ENCODE peak calls at places on chromosome 22, in seven cellular contexts. One of them, this sample, is unnamed.

GRCh38 chr22:42167066-42167465 is 36.5 kb upstream of the CYP2D6 start:
- DNase-seq in cardiac fibroblast: no peak
- DNase-seq in ELR: no peak
- DNase-seq in left lobe of liver: no peak
- DNase-seq in fibroblast of the conjunctiva: no peak
- DNase-seq in hypothalamus: no peak
- DNase-seq in astrocyte of the spinal cord: no peak
- DNase-seq in this sample: no peak

GRCh38 chr22:25369133-25369532 is 149.7 kb downstream of the CRYBB2 start:
- DNase-seq in astrocyte of the spinal cord: no peak
- DNase-seq in fibroblast of the conjunctiva: no peak
- DNase-seq in hypothalamus: no peak
- DNase-seq in left lobe of liver: no peak
- DNase-seq in cardiac fibroblast: no peak
- DNase-seq in ELR: no peak
- DNase-seq in this sample: no peak

GRCh38 chr22:23553922-23554870 is 25.9 kb downstream of the IGLL1 start:
- DNase-seq in left lobe of liver: peak; percentile 21
- DNase-seq in hypothalamus: no peak
- DNase-seq in cardiac fibroblast: no peak
- DNase-seq in astrocyte of the spinal cord: no peak
- DNase-seq in ELR: no peak
- DNase-seq in fibroblast of the conjunctiva: no peak
- DNase-seq in this sample: no peak

GRCh38 chr22:44005524-44005923 is 18.6 kb upstream of the PARVB start:
- DNase-seq in fibroblast of the conjunctiva: no peak
- DNase-seq in left lobe of liver: no peak
- DNase-seq in ELR: no peak
- DNase-seq in astrocyte of the spinal cord: no peak
- DNase-seq in hypothalamus: no peak
- DNase-seq in cardiac fibroblast: no peak
- DNase-seq in this sample: no peak

GRCh38 chr22:27804683-27805297 is 3.2 kb upstream of the MN1 start:
- DNase-seq in cardiac fibroblast: peak; percentile 82
- DNase-seq in left lobe of liver: peak; percentile 66
- DNase-seq in fibroblast of the conjunctiva: no peak
- DNase-seq in ELR: peak; percentile 75
- DNase-seq in astrocyte of the spinal cord: peak; percentile 65
- DNase-seq in hypothalamus: peak; percentile 34
- DNase-seq in this sample: no peak

GRCh38 chr22:36465232-36466021 is 16.0 kb downstream of the TXN2 start:
- DNase-seq in hypothalamus: no peak
- DNase-seq in astrocyte of the spinal cord: peak; percentile 93
- DNase-seq in left lobe of liver: peak; percentile 92
- DNase-seq in cardiac fibroblast: peak; percentile 72
- DNase-seq in ELR: peak; percentile 96
- DNase-seq in fibroblast of the conjunctiva: peak; percentile 65
- DNase-seq in this sample: peak; percentile 61

GRCh38 chr22:26690654-26691376 is 33.4 kb downstream of the MIAT start:
- DNase-seq in fibroblast of the conjunctiva: no peak
- DNase-seq in astrocyte of the spinal cord: no peak
- DNase-seq in cardiac fibroblast: no peak
- DNase-seq in hypothalamus: no peak
- DNase-seq in left lobe of liver: no peak
- DNase-seq in ELR: no peak
- DNase-seq in this sample: no peak

GRCh38 chr22:37713761-37714160 is 16.9 kb downstream of the TRIOBP start:
- DNase-seq in fibroblast of the conjunctiva: no peak
- DNase-seq in left lobe of liver: no peak
- DNase-seq in ELR: no peak
- DNase-seq in hypothalamus: no peak
- DNase-seq in cardiac fibroblast: no peak
- DNase-seq in astrocyte of the spinal cord: no peak
- DNase-seq in this sample: no peak

GRCh38 chr22:42074153-42074750 is at the start of gene PHETA2:
- DNase-seq in ELR: peak; percentile 44
- DNase-seq in left lobe of liver: no peak
- DNase-seq in cardiac fibroblast: peak; percentile 60
- DNase-seq in astrocyte of the spinal cord: peak; percentile 42
- DNase-seq in hypothalamus: no peak
- DNase-seq in fibroblast of the conjunctiva: no peak
- DNase-seq in this sample: peak; percentile 30

GRCh38 chr22:23397618-23398567 is 182.2 kb downstream of the IGLL1 start:
- DNase-seq in ELR: no peak
- DNase-seq in hypothalamus: no peak
- DNase-seq in fibroblast of the conjunctiva: no peak
- DNase-seq in left lobe of liver: peak; percentile 38
- DNase-seq in cardiac fibroblast: no peak
- DNase-seq in astrocyte of the spinal cord: no peak
- DNase-seq in this sample: no peak

GRCh38 chr22:40628354-40629042 is 8.0 kb downstream of the MRTFA start:
- DNase-seq in ELR: peak; percentile 59
- DNase-seq in fibroblast of the conjunctiva: no peak
- DNase-seq in astrocyte of the spinal cord: peak; percentile 82
- DNase-seq in hypothalamus: no peak
- DNase-seq in cardiac fibroblast: peak; percentile 44
- DNase-seq in left lobe of liver: no peak
- DNase-seq in this sample: no peak

GRCh38 chr22:24096401-24097115 is 84.7 kb upstream of the SUSD2 start:
- DNase-seq in hypothalamus: no peak
- DNase-seq in left lobe of liver: no peak
- DNase-seq in ELR: no peak
- DNase-seq in fibroblast of the conjunctiva: no peak
- DNase-seq in cardiac fibroblast: no peak
- DNase-seq in astrocyte of the spinal cord: no peak
- DNase-seq in this sample: no peak

GRCh38 chr22:39383841-39384625 is 15.5 kb upstream of the TAB1 start:
- DNase-seq in astrocyte of the spinal cord: no peak
- DNase-seq in cardiac fibroblast: peak; percentile 28
- DNase-seq in hypothalamus: no peak
- DNase-seq in left lobe of liver: no peak
- DNase-seq in fibroblast of the conjunctiva: no peak
- DNase-seq in ELR: peak; percentile 64
- DNase-seq in this sample: no peak

GRCh38 chr22:25563757-25564319 is 637 bp upstream of the GRK3 start:
- DNase-seq in cardiac fibroblast: no peak
- DNase-seq in astrocyte of the spinal cord: no peak
- DNase-seq in fibroblast of the conjunctiva: no peak
- DNase-seq in ELR: peak; percentile 17
- DNase-seq in left lobe of liver: no peak
- DNase-seq in hypothalamus: no peak
- DNase-seq in this sample: no peak

This sample was measured in GM04504.